ENCODE peak calls at places on chromosomes 12 and 14, in ten cellular contexts. C, X, K, V, J, F, A, I, T and H are unnamed samples.
A peak's percentile ranks its signal among the peaks of the same experiment; 100 is the strongest.

GRCh38 chr12:15590180-15590826 is 198.9 kb downstream of the EPS8 start:
- DNase-seq in C (peak; percentile 84), X (peak; percentile 66), K (peak; percentile 13), V (peak; percentile 55), J (peak; percentile 77), F (peak; percentile 74), A (peak; percentile 68), I (peak; percentile 65), T (peak; percentile 31), H (peak; percentile 51)

GRCh38 chr12:97426485-97427116 is 36.0 kb upstream of the RMST start:
- DNase-seq in C (no peak), X (no peak), K (no peak), V (no peak), J (no peak), F (no peak), A (no peak), I (no peak), T (peak; percentile 25), H (no peak)

GRCh38 chr12:6788972-6789905 is at the start of gene CD4:
- DNase-seq in C (no peak), X (peak; percentile 90), K (peak; percentile 38), V (no peak), J (no peak), F (no peak), A (no peak), I (no peak), T (peak; percentile 76), H (no peak)

GRCh38 chr12:132218915-132219314 is 74.7 kb downstream of the NOC4L start:
- DNase-seq in C (peak; percentile 76), X (no peak), K (peak; percentile 20), V (no peak), J (peak; percentile 73), F (no peak), A (no peak), I (no peak), T (no peak), H (no peak)

GRCh38 chr14:50045039-50045711 is 71.2 kb downstream of the VCPKMT start:
- DNase-seq in C (no peak), X (peak; percentile 93), K (no peak), V (no peak), J (no peak), F (peak; percentile 70), A (peak; percentile 94), I (peak; percentile 96), T (peak; percentile 89), H (peak; percentile 65)

GRCh38 chr14:85233756-85234545 is 296.0 kb upstream of the FLRT2 start:
- DNase-seq in C (no peak), X (no peak), K (no peak), V (no peak), J (no peak), F (peak; percentile 95), A (no peak), I (peak; percentile 21), T (no peak), H (no peak)

GRCh38 chr12:29350080-29350479 is 30.9 kb downstream of the ERGIC2 start:
- DNase-seq in C (peak; percentile 60), X (no peak), K (no peak), V (peak; percentile 24), J (peak; percentile 62), F (peak; percentile 73), A (no peak), I (no peak), T (no peak), H (peak; percentile 34)

GRCh38 chr14:100621806-100622205 is 34.6 kb upstream of the BEGAIN start:
- DNase-seq in C (peak; percentile 64), X (no peak), K (no peak), V (no peak), J (no peak), F (no peak), A (no peak), I (peak; percentile 52), T (no peak), H (no peak)

GRCh38 chr12:23648546-23648945 is 300.9 kb downstream of the SOX5 start:
- DNase-seq in C (no peak), X (no peak), K (no peak), V (no peak), J (no peak), F (no peak), A (no peak), I (no peak), T (no peak), H (no peak)

GRCh38 chr14:22908601-22909000 is 10.3 kb downstream of the RBM23 start:
- DNase-seq in C (no peak), X (no peak), K (no peak), V (no peak), J (no peak), F (peak; percentile 87), A (no peak), I (no peak), T (no peak), H (no peak)

GRCh38 chr14:95515080-95515489 is 1.4 kb downstream of the SYNE3 start:
- DNase-seq in C (no peak), X (no peak), K (no peak), V (no peak), J (peak; percentile 41), F (no peak), A (no peak), I (peak; percentile 81), T (peak; percentile 70), H (no peak)

GRCh38 chr14:59254911-59255545 is 66.6 kb downstream of the DAAM1 start:
- DNase-seq in C (no peak), X (no peak), K (no peak), V (no peak), J (no peak), F (peak; percentile 59), A (no peak), I (peak; percentile 14), T (peak; percentile 77), H (no peak)

GRCh38 chr12:108855284-108856169 is 1.9 kb downstream of the SSH1 start:
- DNase-seq in C (peak; percentile 52), X (no peak), K (no peak), V (no peak), J (no peak), F (peak; percentile 65), A (no peak), I (peak; percentile 54), T (no peak), H (no peak)

GRCh38 chr12:110906516-110906915 is 13.9 kb downstream of the MYL2 start:
- DNase-seq in C (no peak), X (no peak), K (no peak), V (no peak), J (no peak), F (no peak), A (no peak), I (no peak), T (no peak), H (no peak)

GRCh38 chr12:9792961-9793617 is 32.4 kb upstream of the CD69 start:
- DNase-seq in C (no peak), X (peak; percentile 64), K (no peak), V (peak; percentile 22), J (no peak), F (peak; percentile 70), A (no peak), I (peak; percentile 11), T (no peak), H (no peak)

GRCh38 chr12:8145754-8146415 is 10.9 kb upstream of the ZNF705A start:
- DNase-seq in C (no peak), X (no peak), K (no peak), V (peak; percentile 98), J (no peak), F (peak; percentile 70), A (no peak), I (peak; percentile 83), T (peak; percentile 72), H (no peak)

GRCh38 chr12:53575502-53576264 is 50.5 kb downstream of the ATF7 start:
- DNase-seq in C (peak; percentile 28), X (peak; percentile 43), K (no peak), V (no peak), J (no peak), F (peak; percentile 84), A (no peak), I (peak; percentile 15), T (no peak), H (peak; percentile 24)

GRCh38 chr14:81727243-81727642 is 193.6 kb upstream of the SEL1L start:
- DNase-seq in C (no peak), X (no peak), K (no peak), V (peak; percentile 34), J (peak; percentile 94), F (peak; percentile 2), A (no peak), I (peak; percentile 3), T (peak; percentile 21), H (no peak)

GRCh38 chr12:45587877-45588530 is 141.5 kb upstream of the ARID2 start:
- DNase-seq in C (peak; percentile 57), X (no peak), K (no peak), V (no peak), J (no peak), F (no peak), A (peak; percentile 55), I (peak; percentile 4), T (no peak), H (no peak)

GRCh38 chr14:98912655-98913054 is 359.3 kb downstream of the BCL11B start:
- DNase-seq in C (no peak), X (peak; percentile 46), K (no peak), V (no peak), J (no peak), F (no peak), A (no peak), I (no peak), T (no peak), H (no peak)

GRCh38 chr12:67784831-67785230 is 136.3 kb downstream of the DYRK2 start:
- DNase-seq in C (peak; percentile 22), X (no peak), K (no peak), V (no peak), J (no peak), F (no peak), A (no peak), I (no peak), T (no peak), H (no peak)

GRCh38 chr14:75539562-75540478 is 17.6 kb downstream of the BATF start:
- DNase-seq in C (no peak), X (peak; percentile 55), K (no peak), V (no peak), J (no peak), F (no peak), A (no peak), I (peak; percentile 63), T (no peak), H (no peak)

GRCh38 chr14:96368534-96368933 is 5.2 kb downstream of the GSKIP start:
- DNase-seq in C (no peak), X (no peak), K (no peak), V (no peak), J (no peak), F (no peak), A (no peak), I (no peak), T (no peak), H (no peak)

GRCh38 chr12:72547593-72547992 is 275.4 kb downstream of the TRHDE start:
- DNase-seq in C (no peak), X (no peak), K (no peak), V (peak; percentile 15), J (no peak), F (peak; percentile 58), A (no peak), I (no peak), T (no peak), H (no peak)